ENCODE peak calls at places on chromosomes 12 and 14, in nine cellular contexts. I is tibial nerve, X is Calu3, Q is WTC11, E is mammary epithelial cell, V is psoas muscle, G is mucosa of descending colon, S is HCT116, F is glutamatergic neuron. J is an unnamed sample.

GRCh38 chr12:57736743-57737466 is 1.6 kb downstream of the AGAP2 start:
- DNase-seq in I (no peak), S (no peak), G (no peak), F (no peak), X (no peak), E (no peak), V (no peak), Q (no peak), J (no peak)

GRCh38 chr14:61382842-61383241 is 61.5 kb downstream of the PRKCH start:
- DNase-seq in S (no peak), V (no peak), Q (no peak), G (no peak), I (no peak), E (no peak), X (no peak), F (no peak), J (no peak)

GRCh38 chr12:79119796-79120195 is 255.2 kb downstream of the SYT1 start:
- DNase-seq in G (no peak), X (peak; percentile 6), F (peak; percentile 34), I (no peak), S (no peak), E (no peak), Q (peak; percentile 53), V (no peak), J (no peak)

GRCh38 chr14:24595046-24595808 is 14.3 kb downstream of the GZMH start:
- DNase-seq in V (no peak), Q (no peak), G (no peak), X (peak; percentile 12), I (no peak), S (no peak), E (peak; percentile 98), F (no peak), J (no peak)

GRCh38 chr12:110116623-110117022 is 7.5 kb upstream of the IFT81 start:
- DNase-seq in Q (no peak), V (no peak), G (no peak), S (no peak), F (no peak), X (no peak), E (no peak), I (no peak), J (no peak)

GRCh38 chr12:109309441-109310246 is 560 bp upstream of the FOXN4 start:
- DNase-seq in E (no peak), V (no peak), Q (peak; percentile 33), G (no peak), S (no peak), F (no peak), I (no peak), X (peak; percentile 34), J (no peak)

GRCh38 chr12:131117438-131118245 is 163.9 kb downstream of the ADGRD1 start:
- DNase-seq in S (no peak), Q (no peak), E (no peak), F (no peak), V (no peak), I (no peak), X (no peak), G (no peak), J (no peak)

GRCh38 chr12:49866859-49867579 is 24.1 kb upstream of the BCDIN3D start:
- DNase-seq in E (peak; percentile 50), I (peak; percentile 63), X (peak; percentile 77), Q (peak; percentile 90), S (peak; percentile 52), F (peak; percentile 84), G (peak; percentile 87), V (peak; percentile 74), J (peak; percentile 72)

GRCh38 chr14:85702937-85703336 is 173.0 kb downstream of the FLRT2 start:
- DNase-seq in Q (no peak), X (no peak), G (no peak), F (no peak), I (no peak), S (no peak), E (no peak), V (no peak), J (no peak)

GRCh38 chr12:1445807-1446206 is 148.6 kb downstream of the FBXL14 start:
- DNase-seq in Q (no peak), F (no peak), G (no peak), X (no peak), V (no peak), I (no peak), E (no peak), S (no peak), J (no peak)

GRCh38 chr12:75818863-75819262 is 212.7 kb downstream of the PHLDA1 start:
- DNase-seq in X (no peak), V (no peak), I (no peak), Q (no peak), G (no peak), E (no peak), F (no peak), S (no peak), J (no peak)

GRCh38 chr12:7069386-7069785 is 8.9 kb downstream of the C1S start:
- DNase-seq in V (no peak), S (no peak), I (no peak), E (no peak), F (no peak), X (no peak), G (no peak), Q (no peak), J (no peak)

GRCh38 chr12:68237523-68238070 is 12.0 kb upstream of the IL26 start:
- DNase-seq in V (no peak), S (no peak), F (no peak), Q (no peak), X (no peak), E (no peak), I (no peak), G (no peak), J (no peak)

GRCh38 chr12:68236421-68237059 is 10.9 kb upstream of the IL26 start:
- DNase-seq in E (peak; percentile 40), G (peak; percentile 27), F (no peak), S (no peak), I (no peak), Q (no peak), V (no peak), X (peak; percentile 17), J (no peak)

GRCh38 chr12:68239309-68239708 is 13.7 kb upstream of the IL26 start:
- DNase-seq in X (no peak), Q (no peak), G (no peak), V (no peak), F (no peak), E (no peak), I (no peak), S (no peak), J (no peak)

GRCh38 chr12:68235576-68235975 is 10.0 kb upstream of the IL26 start:
- DNase-seq in V (no peak), X (no peak), G (no peak), F (no peak), Q (no peak), S (no peak), I (no peak), E (no peak), J (no peak)

DNA sequence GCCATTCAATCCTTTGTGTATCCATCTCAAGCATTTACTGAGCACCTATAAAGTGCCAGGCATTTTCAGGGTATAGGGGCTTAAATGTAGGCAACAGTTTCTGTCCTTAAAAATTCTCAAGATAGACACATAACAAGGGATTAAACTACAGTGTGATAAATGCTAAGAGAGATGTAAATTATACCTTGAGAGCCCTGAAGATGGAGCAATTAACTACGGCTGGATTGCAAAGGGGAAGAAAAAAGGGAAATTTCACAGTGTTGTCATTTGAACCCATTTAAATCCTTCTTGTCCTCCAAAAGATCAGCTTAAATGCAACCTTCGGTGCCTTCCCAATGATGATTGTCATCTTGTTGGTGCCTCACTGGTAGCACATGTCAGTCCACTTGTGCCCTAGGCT is 11.5 kb upstream of the IL26 start:
- DNase-seq in X (no peak), F (no peak), V (no peak), I (no peak), Q (no peak), G (no peak), S (no peak), E (no peak), J (no peak)
- TF ChIP-seq CTCF in X (no peak), F (no peak), V (no peak), I (no peak), Q (no peak), G (no peak), S (no peak), E (no peak), J (no peak)

GRCh38 chr14:102955636-102956035 is 33.2 kb downstream of the AMN start:
- DNase-seq in E (no peak), F (no peak), G (no peak), S (no peak), I (no peak), V (no peak), Q (no peak), X (no peak), J (no peak)
- TF ChIP-seq CTCF in E (no peak), F (no peak), G (no peak), S (no peak), I (no peak), V (no peak), Q (no peak), X (no peak), J (no peak)

DNA sequence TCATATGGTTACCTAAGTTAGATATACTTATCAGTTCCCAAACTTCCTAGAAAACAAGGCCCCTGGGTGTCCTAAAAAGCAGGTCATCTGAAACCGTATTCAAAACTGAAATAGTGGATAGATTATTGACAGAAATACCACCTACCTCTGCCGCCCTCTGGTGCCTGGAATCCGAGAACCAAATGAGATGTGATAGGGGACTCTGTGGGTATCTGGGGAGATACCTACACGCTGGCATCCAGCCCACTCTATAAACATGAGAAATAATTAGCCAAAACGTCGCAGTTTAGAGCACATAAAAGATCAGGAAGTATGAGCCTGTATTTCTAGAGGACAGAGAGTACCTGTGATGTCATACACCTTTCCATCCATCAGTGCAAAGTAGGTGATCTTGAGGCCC is 4.4 kb downstream of the ORMDL2 start:
- DNase-seq in V (no peak), Q (peak; percentile 52), X (peak; percentile 68), I (no peak), S (no peak), F (no peak), E (no peak), G (peak; percentile 49), J (no peak)
- TF ChIP-seq CTCF in V (no peak), Q (no peak), X (peak; percentile 37), I (no peak), S (peak; percentile 51), F (no peak), E (peak; percentile 25), G (no peak), J (no peak)

GRCh38 chr12:104734541-104735075 is 223.5 kb downstream of the SLC41A2 start:
- DNase-seq in E (no peak), S (no peak), X (no peak), F (no peak), G (no peak), V (no peak), I (no peak), Q (no peak), J (no peak)

GRCh38 chr12:104736307-104736706 is 221.8 kb downstream of the SLC41A2 start:
- DNase-seq in Q (no peak), F (no peak), V (no peak), I (no peak), G (no peak), S (no peak), X (no peak), E (no peak), J (no peak)

GRCh38 chr12:104735801-104736200 is 222.3 kb downstream of the SLC41A2 start:
- DNase-seq in Q (no peak), G (no peak), F (no peak), S (no peak), V (no peak), E (no peak), X (no peak), I (no peak), J (no peak)

GRCh38 chr12:104730761-104731160 is 227.3 kb downstream of the SLC41A2 start:
- DNase-seq in V (no peak), G (no peak), Q (no peak), S (no peak), E (no peak), I (no peak), X (no peak), F (no peak), J (no peak)

GRCh38 chr12:104733717-104734175 is 224.3 kb downstream of the SLC41A2 start:
- DNase-seq in F (no peak), Q (peak; percentile 67), V (no peak), E (no peak), I (no peak), G (peak; percentile 29), X (peak; percentile 28), S (peak; percentile 8), J (peak; percentile 27)
- TF ChIP-seq CTCF in F (no peak), Q (no peak), V (no peak), E (no peak), I (no peak), G (no peak), X (no peak), S (peak; percentile 8), J (no peak)

J was measured in prostate gland.